ENCODE peak calls at places on chromosomes 3 and 15, in five cellular contexts. U is H7, A is NB4, K is fibroblast of pulmonary artery, D is small intestine. C is an unnamed sample.
A peak's percentile ranks its signal among the peaks of the same experiment; 100 is the strongest.

GRCh38 chr15:65027593-65027992 is 1.8 kb downstream of the MTFMT start:
- DNase-seq in U (no peak), A (no peak), K (no peak), D (no peak), C (no peak)

GRCh38 chr3:132001036-132001435 is 33.8 kb downstream of the CPNE4 start:
- DNase-seq in U (no peak), A (no peak), K (no peak), D (no peak), C (no peak)

GRCh38 chr15:29921130-29921601 is 98.9 kb upstream of the TJP1 start:
- DNase-seq in U (peak; percentile 23), A (no peak), K (no peak), D (no peak), C (no peak)

GRCh38 chr15:31465083-31465955 is 138.7 kb downstream of the KLF13 start:
- DNase-seq in U (no peak), A (no peak), K (no peak), D (peak; percentile 98), C (no peak)

GRCh38 chr3:133763797-133764734 is 17.9 kb downstream of the TF start:
- DNase-seq in U (no peak), A (no peak), K (no peak), D (peak; percentile 9), C (no peak)

GRCh38 chr3:195587406-195587805 is 3.7 kb upstream of the APOD start:
- DNase-seq in U (no peak), A (no peak), K (no peak), D (no peak), C (no peak)

GRCh38 chr3:181568248-181568647 is 143.5 kb upstream of the SOX2 start:
- DNase-seq in U (no peak), A (no peak), K (no peak), D (no peak), C (no peak)

GRCh38 chr3:170815340-170815739 is 54.7 kb downstream of the RPL22L1 start:
- DNase-seq in U (no peak), A (no peak), K (no peak), D (peak; percentile 50), C (no peak)

GRCh38 chr3:128537091-128537703 is 44.2 kb upstream of the GATA2 start:
- DNase-seq in U (no peak), A (no peak), K (no peak), D (no peak), C (no peak)

GRCh38 chr3:107959767-107960166 is 131.1 kb downstream of the CD47 start:
- DNase-seq in U (no peak), A (no peak), K (peak; percentile 96), D (no peak), C (no peak)

GRCh38 chr3:177525987-177526712 is 328.9 kb upstream of the TBL1XR1 start:
- DNase-seq in U (no peak), A (peak; percentile 66), K (peak; percentile 29), D (no peak), C (no peak)

GRCh38 chr3:19250959-19251610 is 102.8 kb downstream of the KCNH8 start:
- DNase-seq in U (no peak), A (peak; percentile 9), K (no peak), D (no peak), C (no peak)

GRCh38 chr15:92394327-92395175 is 870 bp downstream of the ST8SIA2 start:
- DNase-seq in U (peak; percentile 79), A (no peak), K (no peak), D (no peak), C (no peak)

GRCh38 chr15:92395557-92395956 is 1.9 kb downstream of the ST8SIA2 start:
- DNase-seq in U (no peak), A (no peak), K (no peak), D (no peak), C (no peak)

GRCh38 chr15:92393994-92394326 is 279 bp downstream of the ST8SIA2 start:
- DNase-seq in U (peak; percentile 78), A (no peak), K (no peak), D (no peak), C (no peak)

GRCh38 chr15:92393287-92393993 is at the start of gene ST8SIA2:
- DNase-seq in U (peak; percentile 94), A (no peak), K (no peak), D (peak; percentile 0), C (no peak)

DNA sequence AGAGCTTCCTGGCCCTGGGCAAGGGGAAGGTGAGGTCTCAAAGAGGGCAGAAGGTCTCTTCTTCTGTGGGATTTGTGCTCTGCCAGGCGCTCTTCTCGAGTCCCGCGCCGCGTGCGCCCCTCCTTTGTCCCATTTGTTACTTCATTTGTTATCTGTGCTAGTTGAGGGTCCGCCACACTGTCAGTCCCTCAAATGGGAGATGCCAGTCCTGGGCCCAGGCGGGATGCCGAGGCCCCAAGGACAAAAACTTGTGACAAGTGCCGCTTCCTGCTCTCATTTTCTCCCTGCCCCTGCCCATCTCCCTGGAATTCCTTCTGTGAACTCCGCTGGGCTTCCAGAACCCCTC is 1.5 kb downstream of the ST8SIA2 start:
- DNase-seq in U (no peak), A (no peak), K (no peak), D (no peak), C (no peak)
- H3K4me3 ChIP-seq in U (peak overlapping the region; percentile 78), A (no peak overlapping the region), K (no peak overlapping the region), D (no peak overlapping the region), C (peak overlapping the region; percentile 57)

GRCh38 chr15:66162286-66162685 is 91.3 kb downstream of the MEGF11 start:
- DNase-seq in U (no peak), A (no peak), K (no peak), D (no peak), C (no peak)

GRCh38 chr15:66161575-66162118 is 91.9 kb downstream of the MEGF11 start:
- DNase-seq in U (no peak), A (no peak), K (no peak), D (no peak), C (no peak)

GRCh38 chr15:66164788-66165187 is 88.8 kb downstream of the MEGF11 start:
- DNase-seq in U (no peak), A (no peak), K (no peak), D (no peak), C (no peak)

GRCh38 chr15:66165856-66166255 is 87.7 kb downstream of the MEGF11 start:
- DNase-seq in U (no peak), A (no peak), K (no peak), D (no peak), C (no peak)

GRCh38 chr15:66163553-66163952 is 90.0 kb downstream of the MEGF11 start:
- DNase-seq in U (no peak), A (no peak), K (no peak), D (no peak), C (no peak)
- H3K4me3 ChIP-seq in U (no peak overlapping the region), A (no peak overlapping the region), K (no peak overlapping the region), D (no peak overlapping the region), C (no peak overlapping the region)

GRCh38 chr3:164208026-164208425 is 870.3 kb downstream of the SI start:
- DNase-seq in U (no peak), A (no peak), K (no peak), D (no peak), C (no peak)
- H3K4me3 ChIP-seq in U (no peak overlapping the region), A (no peak overlapping the region), K (no peak overlapping the region), D (no peak overlapping the region), C (no peak overlapping the region)

GRCh38 chr3:45475145-45475544 is 86.8 kb downstream of the LARS2 start:
- DNase-seq in U (no peak), A (no peak), K (no peak), D (no peak), C (no peak)
- H3K4me3 ChIP-seq in U (no peak overlapping the region), A (no peak overlapping the region), K (no peak overlapping the region), D (no peak overlapping the region), C (no peak overlapping the region)

GRCh38 chr15:98855067-98855814 is 152.4 kb downstream of the PGPEP1L start:
- DNase-seq in U (no peak), A (no peak), K (no peak), D (no peak), C (no peak)
- H3K4me3 ChIP-seq in U (no peak overlapping the region), A (no peak overlapping the region), K (no peak overlapping the region), D (no peak overlapping the region), C (no peak overlapping the region)